ENCODE peak calls at places on chromosomes 12 and 14, in nine cellular contexts. T is anterior cingulate cortex; A is NCI-H345; K is psoas muscle; X is stimulated activated CD4-positive, alpha-beta T cell treated with anti-CD3 and anti-CD28 coated beads, TNF-alpha, amount 100 ng/mL, for 1 hour; I is WTC11; Z is testis; V is lung microvascular endothelial cell; Q is hepatic stellate cell. L is an unnamed sample.

GRCh38 chr12:1630081-1630826 is 1.2 kb downstream of the WNT5B start:
- DNase-seq in V (peak; percentile 25), Q (peak; percentile 55), I (peak; percentile 39), Z (peak; percentile 60), K (peak; percentile 56), T (no peak), A (peak; percentile 58), X (no peak), L (no peak)

GRCh38 chr12:106625976-106626375 is 43.2 kb downstream of the RFX4 start:
- DNase-seq in K (no peak), I (no peak), X (no peak), T (no peak), Z (no peak), A (no peak), V (no peak), Q (no peak), L (no peak)

GRCh38 chr14:41606249-41607118 is at the start of gene LRFN5:
- DNase-seq in Z (peak; percentile 56), A (peak; percentile 78), X (no peak), Q (no peak), K (peak; percentile 36), V (peak; percentile 15), I (peak; percentile 68), T (no peak), L (no peak)

GRCh38 chr12:95201056-95201670 is 16.1 kb downstream of the FGD6 start:
- DNase-seq in Q (peak; percentile 32), K (no peak), X (no peak), Z (no peak), T (no peak), A (no peak), I (no peak), V (no peak), L (no peak)

GRCh38 chr14:80955434-80955939 is at the start of gene TSHR:
- DNase-seq in Q (peak; percentile 5), Z (no peak), I (peak; percentile 35), K (no peak), V (no peak), T (no peak), X (no peak), A (no peak), L (no peak)

GRCh38 chr12:106249411-106250135 is 1.8 kb upstream of the CKAP4 start:
- DNase-seq in K (no peak), T (no peak), A (no peak), V (no peak), Z (no peak), X (no peak), I (no peak), Q (no peak), L (no peak)

GRCh38 chr12:114430306-114430705 is 24.4 kb upstream of the TBX5 start:
- DNase-seq in V (no peak), Q (no peak), K (no peak), I (no peak), Z (no peak), A (no peak), X (no peak), T (no peak), L (no peak)

GRCh38 chr14:52790011-52790755 is 1.2 kb downstream of the GNPNAT1 start:
- DNase-seq in V (no peak), Q (no peak), X (no peak), Z (no peak), A (no peak), T (no peak), K (no peak), I (no peak), L (no peak)

GRCh38 chr12:99996095-99996494 is 11.4 kb upstream of the ANKS1B start:
- DNase-seq in Q (no peak), Z (no peak), K (no peak), V (no peak), X (no peak), A (no peak), T (no peak), I (no peak), L (no peak)

GRCh38 chr12:100528471-100529139 is 44.9 kb upstream of the GAS2L3 start:
- DNase-seq in V (no peak), K (no peak), Z (no peak), I (no peak), T (no peak), Q (no peak), X (no peak), A (no peak), L (no peak)

GRCh38 chr12:6560501-6561205 is 4.8 kb upstream of the IFFO1 start:
- DNase-seq in X (no peak), T (no peak), Z (no peak), I (no peak), K (no peak), V (no peak), Q (no peak), A (no peak), L (no peak)

GRCh38 chr14:99101826-99102461 is 170.1 kb downstream of the BCL11B start:
- DNase-seq in K (no peak), I (no peak), X (no peak), T (no peak), Q (no peak), Z (no peak), V (no peak), A (no peak), L (no peak)

GRCh38 chr12:6234214-6234613 is 34.0 kb downstream of the CD9 start:
- DNase-seq in V (peak; percentile 74), I (no peak), T (no peak), X (no peak), Q (no peak), Z (no peak), K (no peak), A (no peak), L (no peak)

GRCh38 chr12:43957732-43958131 is 121.9 kb downstream of the TMEM117 start:
- DNase-seq in A (no peak), Q (peak; percentile 42), Z (peak; percentile 40), T (no peak), X (no peak), V (peak; percentile 61), K (no peak), I (no peak), L (no peak)

GRCh38 chr14:91897121-91897701 is 29.9 kb upstream of the TC2N start:
- DNase-seq in A (peak; percentile 32), T (peak; percentile 31), K (peak; percentile 56), X (no peak), Q (peak; percentile 56), Z (peak; percentile 89), V (no peak), I (no peak), L (no peak)

GRCh38 chr12:56840922-56841321 is 77.8 kb downstream of the HSD17B6 start:
- DNase-seq in X (no peak), I (no peak), Q (no peak), Z (no peak), T (no peak), V (no peak), K (no peak), A (no peak), L (no peak)

GRCh38 chr12:117890644-117891043 is 78.1 kb downstream of the KSR2 start:
- DNase-seq in T (no peak), Z (no peak), A (no peak), I (no peak), V (no peak), Q (no peak), X (no peak), K (no peak), L (no peak)

GRCh38 chr12:101570022-101570421 is 24.7 kb upstream of the MYBPC1 start:
- DNase-seq in K (no peak), V (peak; percentile 69), Z (no peak), A (peak; percentile 28), I (no peak), T (no peak), Q (peak; percentile 18), X (no peak), L (no peak)

GRCh38 chr12:42807766-42808165 is 218.2 kb upstream of the PRICKLE1 start:
- DNase-seq in X (no peak), Q (no peak), A (no peak), V (no peak), T (no peak), I (no peak), K (no peak), Z (no peak), L (no peak)

GRCh38 chr14:99737451-99737951 is 53.4 kb downstream of the CYP46A1 start:
- DNase-seq in K (peak; percentile 59), X (no peak), Z (peak; percentile 81), Q (peak; percentile 89), A (no peak), T (no peak), V (peak; percentile 77), I (no peak), L (no peak)

GRCh38 chr12:2397356-2398045 is 344.7 kb downstream of the CACNA1C start:
- DNase-seq in T (no peak), Q (no peak), V (no peak), Z (no peak), I (no peak), X (no peak), A (no peak), K (no peak), L (no peak)

GRCh38 chr14:54498095-54498531 is 9.3 kb upstream of the GMFB start:
- DNase-seq in T (no peak), I (no peak), X (no peak), A (no peak), Z (no peak), K (no peak), V (no peak), Q (no peak), L (no peak)

GRCh38 chr12:94148841-94149780 is 734 bp downstream of the PLXNC1 start:
- DNase-seq in Q (peak; percentile 50), A (peak; percentile 49), V (peak; percentile 39), T (no peak), X (no peak), I (peak; percentile 75), K (peak; percentile 41), Z (peak; percentile 56), L (no peak)

GRCh38 chr14:77204457-77204796 is 22.8 kb downstream of the TMEM63C start:
- DNase-seq in A (peak; percentile 98), I (no peak), T (no peak), Z (no peak), X (no peak), Q (no peak), V (no peak), K (no peak), L (no peak)

GRCh38 chr14:33679461-33680225 is 271.2 kb downstream of the EGLN3 start:
- DNase-seq in T (no peak), Z (no peak), A (no peak), K (no peak), V (peak; percentile 78), X (no peak), Q (no peak), I (no peak), L (peak; percentile 37)

GRCh38 chr12:117014342-117014887 is 84.8 kb downstream of the TESC start:
- DNase-seq in K (no peak), A (no peak), T (no peak), I (no peak), V (no peak), Q (no peak), X (no peak), Z (no peak), L (no peak)

GRCh38 chr14:31760277-31760676 is 199.1 kb downstream of the NUBPL start:
- DNase-seq in I (no peak), Q (no peak), X (no peak), T (no peak), K (no peak), Z (no peak), A (no peak), V (no peak), L (no peak)

GRCh38 chr12:44960856-44961255 is 84.7 kb upstream of the NELL2 start:
- DNase-seq in V (no peak), Q (no peak), Z (no peak), X (no peak), K (no peak), A (no peak), I (peak; percentile 64), T (no peak), L (no peak)

GRCh38 chr12:113582521-113583218 is 111.0 kb upstream of the LHX5 start:
- DNase-seq in Z (no peak), T (no peak), Q (no peak), K (no peak), A (no peak), X (no peak), I (no peak), V (no peak), L (no peak)

GRCh38 chr14:31270196-31270772 is 62.7 kb upstream of the HECTD1 start:
- DNase-seq in V (peak; percentile 48), A (no peak), Z (no peak), K (peak; percentile 21), X (no peak), Q (no peak), T (no peak), I (peak; percentile 52), L (no peak)

GRCh38 chr12:84165998-84166571 is 746.5 kb downstream of the SLC6A15 start:
- DNase-seq in Q (no peak), I (no peak), K (no peak), V (no peak), X (no peak), T (no peak), A (no peak), Z (no peak), L (no peak)